ENCODE peak calls at places on chromosomes 3 and 15, in four cellular contexts. A is T47D, B is prostate gland, P is gastrocnemius medialis. K is an unnamed sample.

GRCh38 chr3:46844851-46845250 is 18.4 kb downstream of the MYL3 start:
- DNase-seq in A (no peak), B (no peak), P (no peak), K (no peak)

GRCh38 chr15:92011611-92012367 is 158.3 kb downstream of the SLCO3A1 start:
- DNase-seq in B (no peak), P (no peak), A (no peak), K (peak)

GRCh38 chr15:90883971-90884718 is at the start of gene FES:
- DNase-seq in P (peak), A (no peak), B (no peak), K (peak)

GRCh38 chr3:188124184-188124583 is 29.8 kb upstream of the LPP start:
- DNase-seq in A (no peak), B (no peak), P (no peak), K (no peak)

GRCh38 chr3:24296441-24297205 is 198.0 kb downstream of the THRB start:
- DNase-seq in A (no peak), P (peak), B (no peak), K (no peak)

GRCh38 chr3:123397050-123397590 is 51.8 kb downstream of the ADCY5 start:
- DNase-seq in P (no peak), B (no peak), A (no peak), K (no peak)

GRCh38 chr15:64911317-64912186 is at the start of gene ANKDD1A:
- DNase-seq in B (peak), A (peak), P (peak), K (peak)

GRCh38 chr3:134354612-134355275 is 19.5 kb downstream of the AMOTL2 start:
- DNase-seq in B (no peak), A (no peak), P (no peak), K (no peak)

GRCh38 chr3:160205606-160206005 is 19.6 kb upstream of the C3orf80 start:
- DNase-seq in A (no peak), B (no peak), P (no peak), K (no peak)

K was measured in thyroid gland.